ENCODE peak calls at places on chromosomes 4 and X, in four cellular contexts. U, Y, G and O are unnamed samples.
A peak's percentile ranks its signal among the peaks of the same experiment; 100 is the strongest.

GRCh38 chrX:9668537-9668936 is 97.1 kb downstream of the GPR143 start:
- DNase-seq in U (no peak), Y (no peak), G (no peak), O (no peak)

GRCh38 chr4:76993787-76994641 is 44.5 kb downstream of the SEPTIN11 start:
- DNase-seq in U (no peak), Y (peak; percentile 92), G (no peak), O (no peak)

GRCh38 chr4:110982486-110982885 is 359.6 kb upstream of the PITX2 start:
- DNase-seq in U (no peak), Y (no peak), G (peak; percentile 34), O (no peak)

GRCh38 chr4:168880087-168880675 is 129.9 kb downstream of the CBR4 start:
- DNase-seq in U (no peak), Y (no peak), G (peak; percentile 51), O (no peak)

GRCh38 chr4:94290245-94290644 is 52.4 kb downstream of the HPGDS start:
- DNase-seq in U (no peak), Y (no peak), G (no peak), O (no peak)

GRCh38 chr4:170657761-170658160 is 568.0 kb upstream of the AADAT start:
- DNase-seq in U (no peak), Y (no peak), G (no peak), O (no peak)

GRCh38 chr4:94877973-94878372 is 120.2 kb downstream of the BMPR1B start:
- DNase-seq in U (no peak), Y (no peak), G (peak; percentile 72), O (no peak)

GRCh38 chr4:30720021-30720655 is at the start of gene PCDH7:
- DNase-seq in U (no peak), Y (no peak), G (peak; percentile 71), O (peak; percentile 74)

GRCh38 chrX:6965729-6966128 is 181.8 kb upstream of the STS start:
- DNase-seq in U (no peak), Y (no peak), G (no peak), O (no peak)

GRCh38 chrX:107659768-107660167 is 31.5 kb downstream of the PRPS1 start:
- DNase-seq in U (peak; percentile 17), Y (peak; percentile 48), G (peak; percentile 74), O (peak; percentile 27)

GRCh38 chrX:21843179-21843578 is 3.8 kb downstream of the MBTPS2 start:
- DNase-seq in U (no peak), Y (no peak), G (no peak), O (no peak)

GRCh38 chr4:82493721-82494425 is 63.5 kb downstream of the ENOPH1 start:
- DNase-seq in U (no peak), Y (no peak), G (peak; percentile 79), O (peak; percentile 17)

GRCh38 chrX:105636667-105637066 is 185.7 kb upstream of the NRK start:
- DNase-seq in U (no peak), Y (no peak), G (no peak), O (peak; percentile 12)

GRCh38 chr4:23022032-23022431 is 329.3 kb downstream of the GBA3 start:
- DNase-seq in U (no peak), Y (no peak), G (peak; percentile 78), O (peak; percentile 7)

GRCh38 chrX:103722505-103722904 is 11.8 kb downstream of the TMEM31 start:
- DNase-seq in U (no peak), Y (no peak), G (peak; percentile 64), O (peak; percentile 15)

GRCh38 chr4:173420324-173420752 is 21.4 kb upstream of the SCRG1 start:
- DNase-seq in U (no peak), Y (peak; percentile 49), G (peak; percentile 52), O (no peak)

GRCh38 chrX:3516051-3516541 is 169.6 kb upstream of the MXRA5 start:
- DNase-seq in U (no peak), Y (no peak), G (peak; percentile 65), O (peak; percentile 46)

GRCh38 chrX:53261573-53261972 is 19.8 kb downstream of the IQSEC2 start:
- DNase-seq in U (no peak), Y (no peak), G (no peak), O (no peak)

DNA sequence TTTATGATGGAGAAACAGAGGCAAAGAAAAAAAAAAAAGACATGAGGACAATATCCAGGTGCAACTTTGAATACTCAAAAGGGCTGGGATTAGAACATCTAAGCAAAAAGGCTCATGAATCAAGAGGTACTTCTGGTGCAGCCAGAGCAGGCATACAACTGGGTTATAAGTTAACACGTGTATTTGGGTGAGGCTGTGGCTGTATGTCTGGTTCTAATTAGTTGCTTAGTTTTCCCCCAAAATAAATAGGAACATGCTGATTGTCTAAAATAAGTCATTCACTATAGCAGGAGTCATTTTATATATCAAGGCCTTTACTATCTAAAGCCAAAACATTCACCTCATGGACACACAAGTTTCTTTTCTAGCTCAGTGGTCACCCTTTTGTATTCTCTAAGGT is 20.2 kb downstream of the NHS start:
- DNase-seq in U (no peak), Y (no peak), G (peak; percentile 27), O (no peak)
- H3K9me3 ChIP-seq in U (no peaks in the 10 kb centered on the region), Y (no peaks in the 10 kb centered on the region), G (no peaks in the 10 kb centered on the region), O (peaks cover 7% of the 10 kb centered on the region)

GRCh38 chr4:147096667-147097604 is 151.3 kb upstream of the TTC29 start:
- DNase-seq in U (no peak), Y (peak; percentile 57), G (peak; percentile 70), O (peak; percentile 31)
- H3K4me3 ChIP-seq in U (no peak overlapping the region), Y (no peak overlapping the region), G (no peak overlapping the region), O (no peak overlapping the region)

GRCh38 chrX:153971632-153972367 is at the start of gene HCFC1:
- DNase-seq in U (peak; percentile 92), Y (peak; percentile 79), G (peak; percentile 93), O (peak; percentile 93)

GRCh38 chrX:153974003-153974725 is 1.6 kb downstream of the TMEM187 start:
- DNase-seq in U (no peak), Y (no peak), G (peak; percentile 20), O (no peak)

GRCh38 chrX:153972368-153973126 is at the start of gene TMEM187:
- DNase-seq in U (peak; percentile 93), Y (peak; percentile 93), G (peak; percentile 91), O (peak; percentile 93)

GRCh38 chrX:153974726-153975286 is 2.3 kb downstream of the TMEM187 start:
- DNase-seq in U (no peak), Y (no peak), G (no peak), O (no peak)

DNA sequence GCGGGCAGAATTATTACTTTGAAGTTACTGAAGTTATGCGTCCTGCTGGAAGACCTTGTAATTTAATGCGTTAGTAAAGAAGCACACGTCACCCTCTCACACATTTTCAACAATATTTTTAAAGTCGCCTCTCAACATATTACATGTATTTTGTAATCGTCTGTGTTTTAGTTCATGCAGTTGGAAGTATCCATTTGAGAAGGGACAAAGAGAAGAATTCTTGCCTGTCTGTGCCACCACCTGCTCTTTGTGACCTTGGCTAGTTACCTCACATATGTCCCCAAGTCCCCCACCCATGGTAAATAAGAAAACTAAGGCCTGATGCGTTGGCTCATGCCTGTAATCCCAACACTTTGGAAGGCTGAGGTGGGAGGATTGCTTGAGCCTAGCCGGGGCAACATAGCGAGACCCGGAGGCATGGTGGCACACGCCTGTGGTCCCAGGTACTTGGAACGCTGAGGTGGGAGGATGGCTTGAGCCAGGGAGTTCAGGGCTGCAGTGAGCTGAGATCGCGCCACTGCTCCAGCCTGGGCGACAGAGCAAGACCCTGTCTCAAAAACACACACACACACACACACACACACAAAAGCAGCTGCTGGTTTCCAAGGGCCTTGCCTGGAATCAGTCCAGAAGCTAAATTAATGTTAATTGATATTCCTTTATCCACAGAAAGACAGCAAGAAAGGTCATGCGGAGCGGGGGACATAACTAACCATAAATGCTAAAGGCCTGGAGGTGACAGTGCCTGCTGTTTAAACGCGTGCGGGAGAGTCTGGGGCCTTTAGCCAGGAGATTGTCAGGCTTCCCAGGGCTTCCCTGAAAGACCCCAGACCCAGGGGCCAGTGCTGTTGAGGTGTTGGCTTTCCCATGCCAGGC is 811 bp downstream of the TMEM187 start:
- DNase-seq in U (peak; percentile 32), Y (no peak), G (no peak), O (no peak)
- H3K9ac ChIP-seq in U (peak overlapping the region; percentile 99), Y (peak overlapping the region; percentile 94), G (peak overlapping the region; percentile 100), O (peak overlapping the region; percentile 65)

DNA sequence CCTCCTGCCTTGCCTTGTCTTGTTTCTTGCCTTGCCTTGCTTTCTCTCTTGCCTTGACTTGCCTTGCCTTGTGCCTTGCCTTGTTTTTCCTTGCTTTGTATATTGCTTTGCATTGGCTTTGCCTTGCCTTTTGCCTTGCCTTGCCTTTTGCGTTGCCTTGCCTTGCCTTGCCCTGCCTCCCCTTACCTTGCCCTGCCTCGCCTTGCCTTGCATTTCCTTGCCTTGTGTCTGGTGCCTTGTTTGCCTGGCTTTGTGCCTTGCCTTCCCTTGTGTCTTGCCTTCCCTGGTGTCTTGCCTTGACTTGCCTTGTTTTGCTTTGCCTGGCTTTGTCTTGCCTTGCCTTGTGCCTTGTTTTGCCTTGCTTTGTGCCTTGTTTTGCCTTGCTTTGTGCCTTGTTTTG is 89.7 kb downstream of the TAB3 start:
- DNase-seq in U (no peak), Y (no peak), G (no peak), O (no peak)
- H3K9me3 ChIP-seq in U (peaks cover 11% of the 10 kb centered on the region), Y (no peaks in the 10 kb centered on the region), G (no peaks in the 10 kb centered on the region), O (peaks cover 30% of the 10 kb centered on the region)

DNA sequence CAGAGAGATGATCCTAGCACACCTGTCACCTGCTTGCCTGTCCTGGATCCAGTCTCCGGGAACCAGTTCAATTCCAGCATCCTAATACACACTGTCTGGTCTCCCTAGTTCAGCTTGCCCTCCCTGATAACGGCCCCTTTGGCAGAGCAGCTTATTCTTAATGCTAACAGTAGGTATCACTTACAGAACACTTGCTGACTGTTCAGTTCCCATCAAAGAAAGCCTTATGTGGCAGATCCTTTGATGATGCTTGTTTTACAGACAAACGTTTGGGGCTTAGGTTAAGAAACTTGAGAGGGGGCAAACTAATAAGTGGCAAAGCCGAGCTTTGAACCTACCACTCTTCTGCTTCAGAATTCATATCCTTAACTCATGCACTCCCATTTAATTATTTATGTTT is 885 bp downstream of the RASSF6 start:
- DNase-seq in U (no peak), Y (no peak), G (no peak), O (no peak)
- H3K4me3 ChIP-seq in U (no peak overlapping the region), Y (peak overlapping the region; percentile 58), G (no peak overlapping the region), O (peak overlapping the region; percentile 62)

GRCh38 chr4:158782539-158783360 is 13.9 kb downstream of the FNIP2 start:
- DNase-seq in U (no peak), Y (no peak), G (peak; percentile 70), O (peak; percentile 57)

GRCh38 chr4:158778712-158779111 is 9.9 kb downstream of the FNIP2 start:
- DNase-seq in U (no peak), Y (no peak), G (no peak), O (no peak)

GRCh38 chr4:158783775-158784174 is 14.9 kb downstream of the FNIP2 start:
- DNase-seq in U (no peak), Y (no peak), G (peak; percentile 68), O (peak; percentile 35)

GRCh38 chr4:158778065-158778711 is 9.4 kb downstream of the FNIP2 start:
- DNase-seq in U (no peak), Y (peak; percentile 83), G (no peak), O (no peak)

DNA sequence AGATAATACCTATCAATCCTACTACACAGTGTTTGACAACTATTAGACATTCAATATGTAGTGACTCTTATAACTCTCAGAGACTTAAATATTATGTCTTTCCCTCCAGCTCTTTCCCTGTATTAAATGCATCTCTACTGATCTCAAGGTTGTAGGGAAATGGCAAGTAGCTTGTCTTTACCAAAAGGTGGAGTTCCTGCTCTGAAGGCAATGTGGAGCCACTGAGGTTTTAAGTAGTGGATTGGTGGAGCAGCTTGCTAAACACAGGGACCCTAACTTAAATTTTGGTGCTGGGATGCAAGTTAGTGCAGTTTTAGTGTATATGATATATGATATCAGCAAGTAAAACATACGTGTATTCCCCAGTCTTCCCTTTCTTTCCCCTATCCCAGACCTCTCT is 13.1 kb downstream of the FNIP2 start:
- DNase-seq in U (no peak), Y (no peak), G (no peak), O (no peak)
- H3K9ac ChIP-seq in U (no peak overlapping the region), Y (no peak overlapping the region), G (peak overlapping the region; percentile 47), O (no peak overlapping the region)

GRCh38 chr4:99979872-99980271 is 29.8 kb upstream of the H2AZ1 start:
- DNase-seq in U (no peak), Y (no peak), G (peak; percentile 26), O (no peak)
- H3K9me3 ChIP-seq in U (no peaks in the 10 kb centered on the region), Y (no peaks in the 10 kb centered on the region), G (no peaks in the 10 kb centered on the region), O (no peaks in the 10 kb centered on the region)